ENCODE peak calls at places on chromosomes 4 and X, in eight cellular contexts. H is GM23248; W is endodermal cell; I is HS-27A; Y is AML-193; X is neural progenitor cell; E is stimulated activated CD8-positive, alpha-beta memory T cell treated with anti-CD3 and anti-CD28 coated beads, Interleukin-4, amount 100 ng/mL, for 1 hour; F is vagina. U is an unnamed sample.

GRCh38 chr4:40363382-40363920 is 28.3 kb downstream of the CHRNA9 start:
- DNase-seq in I (no peak), W (no peak), X (no peak), Y (no peak), E (no peak), F (no peak), H (no peak), U (no peak)

GRCh38 chr4:151822331-151822730 is 61.5 kb upstream of the GATB start:
- DNase-seq in E (no peak), I (peak), H (peak), X (no peak), Y (no peak), W (no peak), F (no peak), U (no peak)

GRCh38 chr4:87633239-87633638 is 16.8 kb upstream of the DMP1 start:
- DNase-seq in I (peak), F (no peak), W (no peak), H (peak), X (no peak), E (no peak), Y (no peak), U (no peak)

GRCh38 chr4:140158234-140159030 is 4.4 kb upstream of the MAML3 start:
- DNase-seq in F (no peak), I (no peak), Y (peak), X (no peak), E (no peak), H (no peak), W (no peak), U (no peak)

GRCh38 chr4:38529189-38530115 is 134.5 kb upstream of the KLF3 start:
- DNase-seq in H (no peak), F (no peak), Y (peak), X (no peak), I (no peak), E (no peak), W (peak), U (no peak)

GRCh38 chrX:110156167-110156754 is 153.3 kb downstream of the TMEM164 start:
- DNase-seq in X (no peak), E (no peak), I (no peak), F (no peak), H (peak), W (no peak), Y (no peak), U (no peak)

GRCh38 chr4:56026596-56026995 is 77.9 kb downstream of the CEP135 start:
- DNase-seq in H (peak), W (no peak), I (no peak), X (no peak), F (no peak), E (no peak), Y (no peak), U (no peak)

GRCh38 chr4:177033130-177033529 is 240.4 kb upstream of the VEGFC start:
- DNase-seq in I (no peak), W (no peak), Y (no peak), E (no peak), F (no peak), H (no peak), X (peak), U (no peak)

GRCh38 chrX:119237526-119238035 is 1.5 kb downstream of the PGRMC1 start:
- DNase-seq in X (peak), H (peak), E (no peak), Y (no peak), F (no peak), W (peak), I (no peak), U (no peak)

GRCh38 chrX:11285661-11286060 is 7.6 kb upstream of the AMELX start:
- DNase-seq in E (no peak), F (no peak), Y (no peak), H (no peak), W (no peak), X (no peak), I (no peak), U (no peak)

GRCh38 chr4:156968479-156968984 is 3.1 kb downstream of the PDGFC start:
- DNase-seq in Y (peak), H (peak), X (peak), W (peak), I (peak), F (no peak), E (no peak), U (no peak)

GRCh38 chr4:83316459-83317170 is 18.0 kb downstream of the HPSE start:
- DNase-seq in I (no peak), Y (peak), F (no peak), X (no peak), W (no peak), H (peak), E (no peak), U (no peak)

GRCh38 chr4:181595711-181596110 is 647.5 kb upstream of the TENM3 start:
- DNase-seq in X (no peak), I (no peak), Y (no peak), F (no peak), H (no peak), E (no peak), W (no peak), U (no peak)

GRCh38 chr4:98673978-98674377 is 15.6 kb upstream of the TSPAN5 start:
- DNase-seq in F (no peak), W (peak), E (no peak), X (no peak), I (no peak), H (no peak), Y (no peak), U (no peak)

GRCh38 chr4:119209077-119209476 is 3.4 kb upstream of the USP53 start:
- DNase-seq in X (no peak), E (no peak), I (peak), H (peak), Y (no peak), W (no peak), F (no peak), U (no peak)

GRCh38 chr4:119729815-119730643 is 101.4 kb upstream of the PDE5A start:
- DNase-seq in W (no peak), X (no peak), H (peak), E (no peak), I (peak), F (no peak), Y (no peak), U (no peak)

GRCh38 chr4:83582289-83582756 is 46.4 kb downstream of the GPAT3 start:
- DNase-seq in Y (no peak), W (peak), I (no peak), F (no peak), E (no peak), H (peak), X (no peak), U (no peak)

GRCh38 chr4:117085185-117085701 is at the start of gene TRAM1L1:
- DNase-seq in I (no peak), Y (no peak), F (no peak), E (no peak), X (peak), H (peak), W (peak), U (peak)

GRCh38 chr4:3605491-3605890 is 73.3 kb upstream of the LRPAP1 start:
- DNase-seq in W (no peak), X (no peak), H (no peak), I (no peak), F (no peak), E (no peak), Y (no peak), U (peak)

GRCh38 chr4:8575457-8575856 is 4.7 kb upstream of the GPR78 start:
- DNase-seq in H (no peak), F (no peak), Y (no peak), W (no peak), E (no peak), I (no peak), X (no peak), U (no peak)

GRCh38 chrX:129736491-129736890 is 2.3 kb upstream of the XPNPEP2 start:
- DNase-seq in E (no peak), X (no peak), H (no peak), I (no peak), Y (no peak), F (no peak), W (no peak), U (no peak)

GRCh38 chr4:56757821-56758400 is 63.6 kb downstream of the SPINK2 start:
- DNase-seq in I (peak), E (peak), W (peak), F (no peak), X (peak), Y (no peak), H (peak), U (no peak)

GRCh38 chr4:1204828-1205591 is 32.6 kb upstream of the SPON2 start:
- DNase-seq in I (no peak), Y (no peak), H (no peak), W (peak), E (no peak), X (no peak), F (peak), U (no peak)

GRCh38 chr4:118296739-118297138 is 56.1 kb downstream of the PRSS12 start:
- DNase-seq in W (no peak), I (no peak), Y (no peak), H (no peak), F (no peak), X (no peak), E (no peak), U (no peak)

GRCh38 chr4:14877246-14878220 is 124.7 kb upstream of the CPEB2 start:
- DNase-seq in Y (peak), E (no peak), F (no peak), X (no peak), H (no peak), W (no peak), I (no peak), U (no peak)

GRCh38 chrX:66677430-66677829 is 38.6 kb upstream of the EDA2R start:
- DNase-seq in X (no peak), Y (no peak), E (no peak), H (peak), F (no peak), I (no peak), W (no peak), U (no peak)

GRCh38 chrX:147699061-147699460 is 212.7 kb upstream of the FMR1 start:
- DNase-seq in E (no peak), I (no peak), W (peak), F (no peak), X (peak), Y (no peak), H (no peak), U (no peak)

GRCh38 chr4:103032575-103032974 is 13.1 kb upstream of the SLC9B1 start:
- DNase-seq in H (peak), Y (peak), F (no peak), X (peak), I (no peak), W (peak), E (no peak), U (no peak)

GRCh38 chr4:110514889-110515479 is 39.0 kb downstream of the ENPEP start:
- DNase-seq in W (no peak), F (no peak), I (no peak), Y (peak), H (peak), E (no peak), X (peak), U (no peak)

GRCh38 chrX:69136546-69137331 is 28.5 kb downstream of the PJA1 start:
- DNase-seq in W (peak), X (peak), I (no peak), E (no peak), H (no peak), F (no peak), Y (no peak), U (no peak)

GRCh38 chr4:171676555-171677215 is 136.5 kb upstream of the GALNTL6 start:
- DNase-seq in H (no peak), F (no peak), Y (no peak), E (no peak), I (no peak), W (no peak), X (no peak), U (no peak)

GRCh38 chrX:1606476-1606875 is 8.4 kb upstream of the ASMT start:
- DNase-seq in I (no peak), X (no peak), E (no peak), Y (no peak), W (no peak), H (no peak), F (no peak), U (no peak)

GRCh38 chr4:184282895-184283654 is 65.4 kb upstream of the ENPP6 start:
- DNase-seq in I (no peak), F (no peak), X (no peak), W (no peak), Y (no peak), E (no peak), H (no peak), U (no peak)

GRCh38 chr4:37760840-37761239 is 65.6 kb upstream of the PGM2 start:
- DNase-seq in E (no peak), F (no peak), W (no peak), X (no peak), Y (peak), I (no peak), H (no peak), U (no peak)

GRCh38 chr4:76969493-76969892 is 19.9 kb downstream of the SEPTIN11 start:
- DNase-seq in F (no peak), H (no peak), I (no peak), Y (no peak), E (no peak), W (no peak), X (no peak), U (no peak)

U was measured in cerebellar nuclear complex.